ENCODE peak calls at places on chromosome 1, in four cellular contexts. R, F, Q and L are unnamed samples.

GRCh38 chr1:6249732-6250689 is 6.0 kb downstream of the HES3 start:
- DNase-seq in R (no peak), F (no peak), Q (no peak), L (no peak)

GRCh38 chr1:169892819-169893644 is 664 bp downstream of the SCYL3 start:
- DNase-seq in R (peak), F (peak), Q (no peak), L (no peak)

GRCh38 chr1:204102719-204103118 is 29.8 kb downstream of the SOX13 start:
- DNase-seq in R (no peak), F (no peak), Q (no peak), L (no peak)

GRCh38 chr1:6180578-6181311 is 624 bp upstream of the CHD5 start:
- DNase-seq in R (no peak), F (no peak), Q (no peak), L (no peak)

GRCh38 chr1:77313491-77313890 is 31.7 kb downstream of the AK5 start:
- DNase-seq in R (no peak), F (peak), Q (no peak), L (no peak)

GRCh38 chr1:168509875-168510594 is 33.8 kb downstream of the XCL2 start:
- DNase-seq in R (no peak), F (no peak), Q (no peak), L (no peak)

GRCh38 chr1:108053291-108054023 is 88.5 kb upstream of the VAV3 start:
- DNase-seq in R (no peak), F (peak), Q (no peak), L (no peak)

GRCh38 chr1:56446531-56447098 is 132.7 kb downstream of the PLPP3 start:
- DNase-seq in R (no peak), F (peak), Q (no peak), L (no peak)

GRCh38 chr1:116878804-116879477 is 30.8 kb upstream of the PTGFRN start:
- DNase-seq in R (peak), F (peak), Q (no peak), L (no peak)

GRCh38 chr1:215290018-215290417 is 207.5 kb downstream of the KCNK2 start:
- DNase-seq in R (no peak), F (peak), Q (no peak), L (no peak)

GRCh38 chr1:69569983-69570755 is 2.4 kb downstream of the LRRC7 start:
- DNase-seq in R (no peak), F (no peak), Q (no peak), L (no peak)

GRCh38 chr1:165887877-165888551 is 60.6 kb downstream of the UCK2 start:
- DNase-seq in R (no peak), F (no peak), Q (no peak), L (no peak)

GRCh38 chr1:60423181-60423780 is 349.7 kb upstream of the C1orf87 start:
- DNase-seq in R (no peak), F (no peak), Q (no peak), L (no peak)

GRCh38 chr1:61992257-61992656 is 202.4 kb upstream of the L1TD1 start:
- DNase-seq in R (no peak), F (no peak), Q (no peak), L (no peak)

GRCh38 chr1:156106624-156107488 is 7.7 kb upstream of the LMNA start:
- DNase-seq in R (no peak), F (peak), Q (no peak), L (no peak)

GRCh38 chr1:21212126-21212525 is 35.4 kb upstream of the EIF4G3 start:
- DNase-seq in R (no peak), F (peak), Q (no peak), L (no peak)

GRCh38 chr1:35577071-35577998 is 4.2 kb downstream of the TFAP2E start:
- DNase-seq in R (no peak), F (no peak), Q (no peak), L (no peak)

GRCh38 chr1:36691374-36691773 is 208.7 kb upstream of the CSF3R start:
- DNase-seq in R (no peak), F (no peak), Q (no peak), L (no peak)

GRCh38 chr1:225777583-225778411 is at the start of gene SRP9:
- DNase-seq in R (peak), F (peak), Q (peak), L (peak)

GRCh38 chr1:168328965-168329364 is 48.3 kb downstream of the TBX19 start:
- DNase-seq in R (no peak), F (no peak), Q (no peak), L (no peak)

GRCh38 chr1:30798389-30798951 is 40.9 kb upstream of the LAPTM5 start:
- DNase-seq in R (no peak), F (no peak), Q (no peak), L (no peak)

GRCh38 chr1:93735722-93736121 is 54.1 kb upstream of the BCAR3 start:
- DNase-seq in R (no peak), F (peak), Q (peak), L (no peak)

GRCh38 chr1:93738075-93738622 is 56.5 kb upstream of the BCAR3 start:
- DNase-seq in R (no peak), F (peak), Q (peak), L (no peak)

GRCh38 chr1:93732514-93732913 is 50.9 kb upstream of the BCAR3 start:
- DNase-seq in R (no peak), F (no peak), Q (no peak), L (no peak)

GRCh38 chr1:93733340-93733739 is 51.7 kb upstream of the BCAR3 start:
- DNase-seq in R (no peak), F (no peak), Q (no peak), L (no peak)

DNA sequence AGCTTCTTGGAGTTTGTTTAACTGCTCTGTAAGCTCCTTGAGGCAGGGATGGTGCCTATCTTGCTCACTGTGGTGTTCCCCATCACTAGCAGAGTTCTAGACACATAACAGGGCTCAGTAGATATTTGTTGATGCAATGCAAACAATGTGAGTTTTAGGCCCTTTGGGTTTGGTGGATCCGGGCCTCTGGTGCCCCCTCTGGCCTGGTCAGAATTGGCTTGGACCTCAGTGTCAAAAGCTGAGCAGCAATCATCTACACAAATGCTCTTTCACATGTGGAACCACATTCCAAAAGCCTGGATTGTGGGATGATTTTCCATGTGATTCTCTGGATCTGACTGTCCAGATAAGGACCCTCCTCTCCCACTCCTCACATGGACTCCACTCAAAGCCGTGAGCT is 53.4 kb upstream of the BCAR3 start:
- DNase-seq in R (no peak), F (no peak), Q (no peak), L (no peak)
- TF ChIP-seq CTCF in R (no peak), F (peak), Q (peak), L (peak)

DNA sequence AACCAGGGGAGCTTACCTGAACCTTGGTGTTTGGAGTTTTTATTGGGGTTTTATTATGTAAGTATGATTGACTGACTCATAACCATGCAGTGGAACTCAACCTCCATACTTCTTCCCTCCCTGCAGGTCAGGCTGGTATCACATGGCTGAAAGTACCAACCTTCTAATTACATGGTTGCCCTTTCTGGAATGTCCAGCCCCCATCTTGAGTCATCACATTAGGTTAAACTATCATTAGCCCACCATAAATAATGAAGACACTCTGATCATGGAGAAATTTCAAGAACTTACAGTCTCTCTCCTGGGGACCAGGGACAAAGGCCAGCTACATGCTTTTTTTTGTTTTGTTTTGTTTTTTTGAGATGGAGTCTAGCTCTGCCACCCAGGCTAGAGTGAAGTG is 19.2 kb upstream of the DPH5 start:
- DNase-seq in R (no peak), F (no peak), Q (no peak), L (no peak)
- TF ChIP-seq CTCF in R (no peak), F (no peak), Q (no peak), L (no peak)

GRCh38 chr1:201463071-201463552 is 5.9 kb downstream of the PHLDA3 start:
- DNase-seq in R (no peak), F (no peak), Q (no peak), L (no peak)
- TF ChIP-seq CTCF in R (peak), F (peak), Q (peak), L (peak)

GRCh38 chr1:19390901-19391595 is 78.9 kb downstream of the SLC66A1 start:
- DNase-seq in R (peak), F (peak), Q (peak), L (no peak)

GRCh38 chr1:19392221-19392620 is 80.1 kb downstream of the SLC66A1 start:
- DNase-seq in R (no peak), F (no peak), Q (no peak), L (no peak)

GRCh38 chr1:19390166-19390850 is 78.2 kb downstream of the SLC66A1 start:
- DNase-seq in R (no peak), F (no peak), Q (no peak), L (no peak)

GRCh38 chr1:19393051-19393450 is 80.9 kb downstream of the SLC66A1 start:
- DNase-seq in R (no peak), F (no peak), Q (no peak), L (no peak)

GRCh38 chr1:19391596-19391981 is 79.5 kb downstream of the SLC66A1 start:
- DNase-seq in R (no peak), F (no peak), Q (no peak), L (no peak)
- TF ChIP-seq CTCF in R (no peak), F (no peak), Q (no peak), L (no peak)

DNA sequence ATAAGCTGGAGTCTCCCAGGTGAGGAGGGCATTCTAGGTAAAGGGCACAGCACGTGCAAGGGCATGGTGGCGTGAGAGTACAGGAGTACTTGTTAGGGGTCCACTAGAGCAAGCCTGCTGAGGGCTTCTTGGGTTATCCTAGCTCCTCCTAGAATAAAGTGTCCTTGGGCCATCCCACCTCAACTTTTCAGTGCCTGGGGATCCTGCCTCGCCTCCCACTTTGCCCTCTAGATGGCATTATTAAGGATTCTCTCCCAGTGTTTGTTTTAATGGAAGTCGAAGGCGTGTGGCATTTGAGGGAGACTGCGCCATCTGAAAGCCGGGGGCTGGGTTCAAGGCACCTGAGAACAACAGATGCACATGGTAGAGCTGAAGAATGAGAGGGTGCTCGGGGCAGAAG is 74.5 kb upstream of the SELENON start:
- DNase-seq in R (no peak), F (no peak), Q (no peak), L (no peak)
- TF ChIP-seq CTCF in R (no peak), F (no peak), Q (no peak), L (peak)

DNA sequence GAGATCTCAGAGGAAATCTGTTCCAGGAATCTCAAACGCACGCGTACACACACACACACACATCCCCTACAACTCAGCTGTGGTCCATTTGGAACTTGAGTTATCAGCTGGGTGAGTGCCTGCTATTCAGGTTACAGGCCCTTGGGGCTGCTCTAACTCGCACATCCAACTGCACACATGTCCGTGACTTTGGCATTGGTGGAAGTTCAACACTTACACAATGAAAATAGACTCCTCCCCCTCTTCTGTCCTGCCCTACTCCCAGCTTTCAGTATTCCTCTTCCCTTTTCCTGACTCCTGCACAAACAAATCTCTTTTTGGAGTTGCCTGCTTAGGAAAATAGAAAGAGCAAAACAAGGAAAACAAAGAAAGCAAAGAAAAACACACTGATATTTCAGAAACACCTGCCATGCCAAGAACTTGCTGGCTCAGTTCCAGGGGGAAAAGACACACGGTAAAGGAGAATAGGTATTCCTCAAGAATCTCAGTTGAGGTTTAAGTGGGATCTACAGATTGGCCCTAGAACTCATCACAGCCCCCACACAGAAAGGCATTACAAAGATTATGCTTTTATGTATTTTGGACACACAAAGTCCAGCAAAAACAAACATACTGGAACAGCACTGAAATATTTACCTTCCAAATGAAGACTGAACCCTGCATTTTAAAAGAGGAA is 140.8 kb downstream of the TGFBR3 start:
- DNase-seq in R (no peak), F (no peak), Q (no peak), L (no peak)
- TF ChIP-seq CTCF in R (no peak), F (no peak), Q (peak), L (no peak)

GRCh38 chr1:2205191-2205952 is 10.8 kb upstream of the FAAP20 start:
- DNase-seq in R (peak), F (peak), Q (no peak), L (peak)
- TF ChIP-seq CTCF in R (no peak), F (no peak), Q (no peak), L (no peak)

GRCh38 chr1:153616144-153616884 is at the start of gene S100A14:
- DNase-seq in R (no peak), F (no peak), Q (no peak), L (no peak)

GRCh38 chr1:153615406-153615805 is 719 bp downstream of the S100A14 start:
- DNase-seq in R (no peak), F (no peak), Q (no peak), L (no peak)

GRCh38 chr1:153616885-153617428 is 832 bp upstream of the S100A14 start:
- DNase-seq in R (no peak), F (no peak), Q (no peak), L (no peak)

GRCh38 chr1:153619171-153619570 is 3.0 kb upstream of the S100A14 start:
- DNase-seq in R (no peak), F (no peak), Q (no peak), L (no peak)

GRCh38 chr1:153617677-153618076 is 1.6 kb upstream of the S100A14 start:
- DNase-seq in R (peak), F (no peak), Q (no peak), L (no peak)
- TF ChIP-seq CTCF in R (peak), F (peak), Q (peak), L (no peak)

DNA sequence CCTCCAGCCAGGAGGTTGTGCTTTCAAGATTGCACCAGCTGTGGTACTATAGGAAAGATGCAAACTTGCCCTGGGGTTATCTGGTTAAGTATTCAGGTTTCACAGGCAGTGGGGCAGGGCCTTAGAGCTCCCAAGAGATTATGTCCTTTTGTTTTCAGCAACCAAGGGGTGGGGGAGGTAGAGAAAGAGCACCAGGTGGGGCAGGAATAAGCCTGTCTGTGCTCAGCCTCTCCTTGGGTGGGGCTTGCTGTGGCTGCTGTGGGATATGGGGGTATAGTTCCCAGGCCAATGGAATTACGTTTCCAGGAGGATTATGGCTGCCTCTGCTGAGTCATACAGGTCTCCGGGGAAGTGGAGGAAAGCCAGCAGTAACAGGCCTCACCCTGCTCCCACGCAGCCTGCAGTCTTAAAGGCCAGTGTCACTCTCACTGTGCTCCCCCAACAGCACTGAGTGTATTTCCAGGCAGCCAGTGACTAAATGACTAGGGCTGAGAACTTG is 508.6 kb downstream of the RWDD3 start:
- DNase-seq in R (no peak), F (peak), Q (no peak), L (peak)
- TF ChIP-seq CTCF in R (no peak), F (no peak), Q (no peak), L (no peak)

DNA sequence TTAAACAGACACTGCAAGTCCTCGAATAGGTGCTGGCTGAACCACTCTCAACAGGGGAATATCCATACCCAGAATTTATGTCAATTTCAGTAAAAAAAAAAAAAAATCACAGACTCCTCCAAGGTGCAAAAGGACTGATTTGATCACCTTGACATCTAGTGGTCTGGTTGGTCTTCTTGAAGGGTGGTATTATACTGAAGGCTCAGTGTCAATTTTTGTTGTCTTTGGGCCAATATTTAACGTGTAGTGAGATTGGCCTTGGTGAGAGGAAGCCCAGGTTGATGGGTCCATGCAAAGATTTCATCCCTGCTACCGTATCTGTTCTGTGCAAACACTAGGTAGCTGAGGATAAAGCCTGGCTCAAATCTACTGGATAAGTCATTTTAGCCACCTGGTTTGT is 4.0 kb upstream of the GBP5 start:
- DNase-seq in R (no peak), F (no peak), Q (no peak), L (no peak)
- TF ChIP-seq CTCF in R (no peak), F (no peak), Q (no peak), L (no peak)